ENCODE peak calls at places on chromosomes 6 and 20, in five cellular contexts. W is neural crest cell, D is AG10803, F is osteocyte, K is posterior cingulate gyrus. B is an unnamed sample.

GRCh38 chr20:62053465-62054196 is 12.1 kb downstream of the TAF4 start:
- DNase-seq in K (no peak), W (no peak), D (no peak), F (no peak), B (no peak)

GRCh38 chr6:82818727-82819126 is 246.9 kb downstream of the UBE3D start:
- DNase-seq in F (no peak), W (no peak), K (no peak), D (peak; percentile 56), B (no peak)

GRCh38 chr6:49001856-49002255 is 461.2 kb downstream of the MMUT start:
- DNase-seq in W (no peak), D (peak; percentile 9), K (no peak), F (no peak), B (no peak)

GRCh38 chr6:39365281-39366074 is 43.0 kb upstream of the KCNK16 start:
- DNase-seq in F (no peak), K (no peak), W (no peak), D (peak; percentile 56), B (no peak)

GRCh38 chr6:70709826-70710225 is 42.1 kb downstream of the SMAP1 start:
- DNase-seq in F (no peak), D (peak; percentile 66), W (no peak), K (no peak), B (no peak)

GRCh38 chr20:37986873-37987601 is 46.2 kb downstream of the TTI1 start:
- DNase-seq in D (peak; percentile 77), K (peak; percentile 33), F (no peak), W (no peak), B (no peak)

GRCh38 chr6:27582928-27583725 is 110.2 kb upstream of the ZNF184 start:
- DNase-seq in D (peak; percentile 66), F (no peak), W (peak; percentile 46), K (no peak), B (no peak)

GRCh38 chr6:35552285-35552917 is 39.7 kb upstream of the TULP1 start:
- DNase-seq in W (peak; percentile 26), F (no peak), K (no peak), D (peak; percentile 11), B (no peak)

GRCh38 chr6:44177691-44178423 is 19.2 kb downstream of the CAPN11 start:
- DNase-seq in D (peak; percentile 79), F (no peak), K (no peak), W (no peak), B (no peak)

GRCh38 chr6:119322715-119323350 is 26.7 kb downstream of the MAN1A1 start:
- DNase-seq in F (no peak), W (no peak), D (no peak), K (no peak), B (no peak)

GRCh38 chr6:148358196-148358785 is 15.7 kb downstream of the SASH1 start:
- DNase-seq in W (no peak), D (peak; percentile 82), K (no peak), F (no peak), B (no peak)

GRCh38 chr6:14276667-14277404 is 159.3 kb downstream of the CD83 start:
- DNase-seq in F (peak; percentile 6), K (no peak), W (no peak), D (no peak), B (no peak)

GRCh38 chr20:34322267-34323105 is 19.3 kb upstream of the AHCY start:
- DNase-seq in D (no peak), F (no peak), W (no peak), K (no peak), B (no peak)

GRCh38 chr20:12966468-12967085 is 42.2 kb upstream of the SPTLC3 start:
- DNase-seq in K (no peak), D (peak; percentile 54), W (no peak), F (no peak), B (no peak)

GRCh38 chr20:25280574-25281535 is 33.0 kb downstream of the PYGB start:
- DNase-seq in F (no peak), W (no peak), D (no peak), K (peak; percentile 7), B (no peak)

GRCh38 chr6:73665686-73666319 is 12.0 kb upstream of the SLC17A5 start:
- DNase-seq in D (no peak), W (no peak), F (no peak), K (no peak), B (no peak)

B was measured in esophagus muscularis mucosa.